ENCODE peak calls at places on chromosomes 12 and 14, in four cellular contexts. One of them, this sample, is unnamed.
A peak's percentile ranks its signal among the peaks of the same experiment; 100 is the strongest.

GRCh38 chr14:75689012-75689411 is 28.0 kb downstream of the TTLL5 start:
- DNase-seq in upper lobe of right lung: no peak
- DNase-seq in CD4-positive, CD25-positive, alpha-beta regulatory T cell: no peak
- DNase-seq in small intestine: no peak
- DNase-seq in this sample: no peak

GRCh38 chr12:68317047-68317667 is 15.0 kb downstream of the MDM1 start:
- DNase-seq in small intestine: peak; percentile 40
- DNase-seq in upper lobe of right lung: no peak
- DNase-seq in CD4-positive, CD25-positive, alpha-beta regulatory T cell: peak; percentile 60
- DNase-seq in this sample: peak; percentile 55

GRCh38 chr12:12128665-12129064 is 57.9 kb downstream of the BCL2L14 start:
- DNase-seq in upper lobe of right lung: no peak
- DNase-seq in CD4-positive, CD25-positive, alpha-beta regulatory T cell: no peak
- DNase-seq in small intestine: no peak
- DNase-seq in this sample: no peak

GRCh38 chr12:58513866-58514265 is 406.4 kb downstream of the LRIG3 start:
- DNase-seq in CD4-positive, CD25-positive, alpha-beta regulatory T cell: no peak
- DNase-seq in upper lobe of right lung: no peak
- DNase-seq in small intestine: no peak
- DNase-seq in this sample: no peak

GRCh38 chr12:120397827-120398563 is 29.0 kb upstream of the MSI1 start:
- DNase-seq in small intestine: no peak
- DNase-seq in upper lobe of right lung: no peak
- DNase-seq in CD4-positive, CD25-positive, alpha-beta regulatory T cell: no peak
- DNase-seq in this sample: no peak

GRCh38 chr14:101129750-101130149 is 226.2 kb upstream of the RTL1 start:
- DNase-seq in small intestine: no peak
- DNase-seq in upper lobe of right lung: no peak
- DNase-seq in CD4-positive, CD25-positive, alpha-beta regulatory T cell: no peak
- DNase-seq in this sample: no peak

GRCh38 chr14:32594766-32595165 is 265.7 kb downstream of the AKAP6 start:
- DNase-seq in upper lobe of right lung: no peak
- DNase-seq in CD4-positive, CD25-positive, alpha-beta regulatory T cell: no peak
- DNase-seq in small intestine: no peak
- DNase-seq in this sample: no peak

GRCh38 chr14:70655110-70655826 is 13.6 kb downstream of the TTC9 start:
- DNase-seq in CD4-positive, CD25-positive, alpha-beta regulatory T cell: peak; percentile 83
- DNase-seq in small intestine: peak; percentile 60
- DNase-seq in upper lobe of right lung: no peak
- DNase-seq in this sample: peak; percentile 87

GRCh38 chr12:104680070-104680469 is 223.3 kb downstream of the CHST11 start:
- DNase-seq in CD4-positive, CD25-positive, alpha-beta regulatory T cell: peak; percentile 44
- DNase-seq in upper lobe of right lung: no peak
- DNase-seq in small intestine: peak; percentile 12
- DNase-seq in this sample: no peak

GRCh38 chr12:110856517-110856916 is 9.7 kb downstream of the CCDC63 start:
- DNase-seq in CD4-positive, CD25-positive, alpha-beta regulatory T cell: no peak
- DNase-seq in upper lobe of right lung: no peak
- DNase-seq in small intestine: no peak
- DNase-seq in this sample: no peak

GRCh38 chr12:12608557-12608957 is 3.1 kb upstream of the CREBL2 start:
- DNase-seq in upper lobe of right lung: no peak
- DNase-seq in CD4-positive, CD25-positive, alpha-beta regulatory T cell: no peak
- DNase-seq in small intestine: peak; percentile 29
- DNase-seq in this sample: no peak

GRCh38 chr12:75482636-75483035 is 2.1 kb downstream of the GLIPR1 start:
- DNase-seq in small intestine: peak; percentile 20
- DNase-seq in CD4-positive, CD25-positive, alpha-beta regulatory T cell: peak; percentile 23
- DNase-seq in upper lobe of right lung: no peak
- DNase-seq in this sample: no peak

GRCh38 chr12:29710104-29710503 is 73.6 kb downstream of the TMTC1 start:
- DNase-seq in CD4-positive, CD25-positive, alpha-beta regulatory T cell: no peak
- DNase-seq in upper lobe of right lung: no peak
- DNase-seq in small intestine: no peak
- DNase-seq in this sample: no peak

GRCh38 chr12:52351196-52352059 is 15.9 kb downstream of the KRT85 start:
- DNase-seq in upper lobe of right lung: no peak
- DNase-seq in CD4-positive, CD25-positive, alpha-beta regulatory T cell: peak; percentile 51
- DNase-seq in small intestine: no peak
- DNase-seq in this sample: peak; percentile 70

GRCh38 chr12:47303207-47303606 is 223.4 kb upstream of the AMIGO2 start:
- DNase-seq in upper lobe of right lung: no peak
- DNase-seq in small intestine: no peak
- DNase-seq in CD4-positive, CD25-positive, alpha-beta regulatory T cell: no peak
- DNase-seq in this sample: no peak

GRCh38 chr12:52020539-52021336 is 14.0 kb downstream of the TAMALIN start:
- DNase-seq in CD4-positive, CD25-positive, alpha-beta regulatory T cell: peak; percentile 61
- DNase-seq in upper lobe of right lung: peak; percentile 73
- DNase-seq in small intestine: no peak
- DNase-seq in this sample: peak; percentile 57

GRCh38 chr14:59265808-59266207 is 77.3 kb downstream of the DAAM1 start:
- DNase-seq in CD4-positive, CD25-positive, alpha-beta regulatory T cell: no peak
- DNase-seq in upper lobe of right lung: no peak
- DNase-seq in small intestine: no peak
- DNase-seq in this sample: no peak

GRCh38 chr14:24275524-24276139 is 4.2 kb upstream of the RABGGTA start:
- DNase-seq in CD4-positive, CD25-positive, alpha-beta regulatory T cell: no peak
- DNase-seq in small intestine: no peak
- DNase-seq in upper lobe of right lung: no peak
- DNase-seq in this sample: no peak

GRCh38 chr12:53631721-53632120 is 5.5 kb upstream of the ATF7 start:
- DNase-seq in upper lobe of right lung: no peak
- DNase-seq in small intestine: no peak
- DNase-seq in CD4-positive, CD25-positive, alpha-beta regulatory T cell: no peak
- DNase-seq in this sample: no peak

GRCh38 chr14:96362071-96362964 is 823 bp downstream of the ATG2B start:
- DNase-seq in small intestine: peak; percentile 90
- DNase-seq in CD4-positive, CD25-positive, alpha-beta regulatory T cell: peak; percentile 80
- DNase-seq in upper lobe of right lung: no peak
- DNase-seq in this sample: peak; percentile 53

GRCh38 chr12:118611295-118611694 is 234.9 kb downstream of the SUDS3 start:
- DNase-seq in CD4-positive, CD25-positive, alpha-beta regulatory T cell: no peak
- DNase-seq in upper lobe of right lung: no peak
- DNase-seq in small intestine: no peak
- DNase-seq in this sample: no peak

GRCh38 chr12:56772625-56773024 is 9.5 kb downstream of the HSD17B6 start:
- DNase-seq in upper lobe of right lung: no peak
- DNase-seq in CD4-positive, CD25-positive, alpha-beta regulatory T cell: no peak
- DNase-seq in small intestine: no peak
- DNase-seq in this sample: no peak

GRCh38 chr14:54207075-54207474 is 189.7 kb upstream of the CDKN3 start:
- DNase-seq in CD4-positive, CD25-positive, alpha-beta regulatory T cell: no peak
- DNase-seq in upper lobe of right lung: no peak
- DNase-seq in small intestine: no peak
- DNase-seq in this sample: no peak

GRCh38 chr12:115752913-115753726 is 524.4 kb downstream of the MED13L start:
- DNase-seq in upper lobe of right lung: no peak
- DNase-seq in small intestine: peak; percentile 78
- DNase-seq in CD4-positive, CD25-positive, alpha-beta regulatory T cell: no peak
- DNase-seq in this sample: no peak

GRCh38 chr14:20429801-20430669 is 5.9 kb downstream of the KLHL33 start:
- DNase-seq in CD4-positive, CD25-positive, alpha-beta regulatory T cell: no peak
- DNase-seq in small intestine: peak; percentile 24
- DNase-seq in upper lobe of right lung: peak; percentile 79
- DNase-seq in this sample: no peak

GRCh38 chr12:41485203-41485602 is 297.1 kb downstream of the PDZRN4 start:
- DNase-seq in upper lobe of right lung: no peak
- DNase-seq in CD4-positive, CD25-positive, alpha-beta regulatory T cell: no peak
- DNase-seq in small intestine: no peak
- DNase-seq in this sample: no peak

GRCh38 chr12:52836491-52837175 is 2.5 kb upstream of the KRT79 start:
- DNase-seq in upper lobe of right lung: no peak
- DNase-seq in small intestine: no peak
- DNase-seq in CD4-positive, CD25-positive, alpha-beta regulatory T cell: no peak
- DNase-seq in this sample: no peak

GRCh38 chr12:114092981-114093380 is 126.9 kb upstream of the RBM19 start:
- DNase-seq in small intestine: no peak
- DNase-seq in upper lobe of right lung: no peak
- DNase-seq in CD4-positive, CD25-positive, alpha-beta regulatory T cell: no peak
- DNase-seq in this sample: no peak

GRCh38 chr12:18805516-18806248 is 67.8 kb downstream of the CAPZA3 start:
- DNase-seq in CD4-positive, CD25-positive, alpha-beta regulatory T cell: no peak
- DNase-seq in upper lobe of right lung: no peak
- DNase-seq in small intestine: no peak
- DNase-seq in this sample: no peak

GRCh38 chr12:54868690-54869089 is 14.4 kb downstream of the MUCL1 start:
- DNase-seq in CD4-positive, CD25-positive, alpha-beta regulatory T cell: no peak
- DNase-seq in small intestine: no peak
- DNase-seq in upper lobe of right lung: no peak
- DNase-seq in this sample: no peak

GRCh38 chr12:111367661-111368221 is 1.2 kb downstream of the PHETA1 start:
- DNase-seq in small intestine: peak; percentile 97
- DNase-seq in upper lobe of right lung: no peak
- DNase-seq in CD4-positive, CD25-positive, alpha-beta regulatory T cell: no peak
- DNase-seq in this sample: no peak

GRCh38 chr12:104197264-104197663 is 18.3 kb upstream of the TXNRD1 start:
- DNase-seq in CD4-positive, CD25-positive, alpha-beta regulatory T cell: no peak
- DNase-seq in small intestine: no peak
- DNase-seq in upper lobe of right lung: no peak
- DNase-seq in this sample: no peak

GRCh38 chr14:76812093-76812421 is 625 bp downstream of the ANGEL1 start:
- DNase-seq in upper lobe of right lung: no peak
- DNase-seq in small intestine: peak; percentile 39
- DNase-seq in CD4-positive, CD25-positive, alpha-beta regulatory T cell: no peak
- DNase-seq in this sample: no peak

GRCh38 chr12:21551811-21552469 is 25.8 kb downstream of the SPX start:
- DNase-seq in upper lobe of right lung: no peak
- DNase-seq in CD4-positive, CD25-positive, alpha-beta regulatory T cell: no peak
- DNase-seq in small intestine: no peak
- DNase-seq in this sample: no peak

GRCh38 chr14:73758392-73759182 is 44.4 kb upstream of the PNMA1 start:
- DNase-seq in CD4-positive, CD25-positive, alpha-beta regulatory T cell: peak; percentile 59
- DNase-seq in upper lobe of right lung: peak; percentile 88
- DNase-seq in small intestine: peak; percentile 85
- DNase-seq in this sample: peak; percentile 57

GRCh38 chr14:73759183-73759713 is 45.1 kb upstream of the PNMA1 start:
- DNase-seq in upper lobe of right lung: peak; percentile 85
- DNase-seq in CD4-positive, CD25-positive, alpha-beta regulatory T cell: peak; percentile 52
- DNase-seq in small intestine: peak; percentile 61
- DNase-seq in this sample: peak; percentile 57

GRCh38 chr14:73757876-73758391 is 43.8 kb upstream of the PNMA1 start:
- DNase-seq in small intestine: no peak
- DNase-seq in upper lobe of right lung: no peak
- DNase-seq in CD4-positive, CD25-positive, alpha-beta regulatory T cell: no peak
- DNase-seq in this sample: peak; percentile 24

GRCh38 chr14:73755434-73756014 is 41.3 kb upstream of the PNMA1 start:
- DNase-seq in upper lobe of right lung: peak; percentile 78
- DNase-seq in CD4-positive, CD25-positive, alpha-beta regulatory T cell: no peak
- DNase-seq in small intestine: peak; percentile 72
- DNase-seq in this sample: no peak

GRCh38 chr14:73757381-73757780 is 43.2 kb upstream of the PNMA1 start:
- DNase-seq in small intestine: no peak
- DNase-seq in CD4-positive, CD25-positive, alpha-beta regulatory T cell: no peak
- DNase-seq in upper lobe of right lung: no peak
- DNase-seq in this sample: no peak
- H3K4me1 ChIP-seq in small intestine: peaks cover 21% of the 10 kb centered on the region
- H3K4me1 ChIP-seq in CD4-positive, CD25-positive, alpha-beta regulatory T cell: peaks cover 88% of the 10 kb centered on the region
- H3K4me1 ChIP-seq in upper lobe of right lung: peaks cover 83% of the 10 kb centered on the region
- H3K4me1 ChIP-seq in this sample: peaks cover 85% of the 10 kb centered on the region

GRCh38 chr14:31020834-31021575 is 4.4 kb upstream of the AP4S1 start:
- DNase-seq in CD4-positive, CD25-positive, alpha-beta regulatory T cell: no peak
- DNase-seq in small intestine: no peak
- DNase-seq in upper lobe of right lung: no peak
- DNase-seq in this sample: no peak

GRCh38 chr14:31022386-31022785 is 3.1 kb upstream of the AP4S1 start:
- DNase-seq in small intestine: no peak
- DNase-seq in CD4-positive, CD25-positive, alpha-beta regulatory T cell: no peak
- DNase-seq in upper lobe of right lung: no peak
- DNase-seq in this sample: no peak

GRCh38 chr14:31024042-31024480 is 1.4 kb upstream of the AP4S1 start:
- DNase-seq in small intestine: peak; percentile 60
- DNase-seq in CD4-positive, CD25-positive, alpha-beta regulatory T cell: no peak
- DNase-seq in upper lobe of right lung: no peak
- DNase-seq in this sample: no peak

GRCh38 chr14:31024577-31025334 is 693 bp upstream of the AP4S1 start:
- DNase-seq in CD4-positive, CD25-positive, alpha-beta regulatory T cell: no peak
- DNase-seq in small intestine: peak; percentile 39
- DNase-seq in upper lobe of right lung: no peak
- DNase-seq in this sample: no peak

GRCh38 chr14:31021576-31021949 is 3.9 kb upstream of the AP4S1 start:
- DNase-seq in upper lobe of right lung: no peak
- DNase-seq in CD4-positive, CD25-positive, alpha-beta regulatory T cell: no peak
- DNase-seq in small intestine: no peak
- DNase-seq in this sample: no peak
- H3K4me1 ChIP-seq in upper lobe of right lung: peaks cover 18% of the 10 kb centered on the region
- H3K4me1 ChIP-seq in CD4-positive, CD25-positive, alpha-beta regulatory T cell: peaks cover 20% of the 10 kb centered on the region
- H3K4me1 ChIP-seq in small intestine: no peaks in the 10 kb centered on the region
- H3K4me1 ChIP-seq in this sample: peaks cover 24% of the 10 kb centered on the region

GRCh38 chr14:91167380-91167770 is 53.5 kb downstream of the DGLUCY start:
- DNase-seq in small intestine: no peak
- DNase-seq in upper lobe of right lung: no peak
- DNase-seq in CD4-positive, CD25-positive, alpha-beta regulatory T cell: no peak
- DNase-seq in this sample: no peak

GRCh38 chr14:91159906-91160305 is 46.0 kb downstream of the DGLUCY start:
- DNase-seq in small intestine: no peak
- DNase-seq in upper lobe of right lung: no peak
- DNase-seq in CD4-positive, CD25-positive, alpha-beta regulatory T cell: no peak
- DNase-seq in this sample: no peak

GRCh38 chr14:91169951-91170350 is 56.1 kb downstream of the DGLUCY start:
- DNase-seq in upper lobe of right lung: no peak
- DNase-seq in small intestine: no peak
- DNase-seq in CD4-positive, CD25-positive, alpha-beta regulatory T cell: no peak
- DNase-seq in this sample: no peak

GRCh38 chr14:91163316-91163715 is 49.4 kb downstream of the DGLUCY start:
- DNase-seq in small intestine: no peak
- DNase-seq in CD4-positive, CD25-positive, alpha-beta regulatory T cell: no peak
- DNase-seq in upper lobe of right lung: no peak
- DNase-seq in this sample: no peak

GRCh38 chr14:91164676-91165075 is 50.8 kb downstream of the DGLUCY start:
- DNase-seq in CD4-positive, CD25-positive, alpha-beta regulatory T cell: no peak
- DNase-seq in upper lobe of right lung: peak; percentile 83
- DNase-seq in small intestine: no peak
- DNase-seq in this sample: no peak
- H3K4me1 ChIP-seq in CD4-positive, CD25-positive, alpha-beta regulatory T cell: no peaks in the 10 kb centered on the region
- H3K4me1 ChIP-seq in upper lobe of right lung: no peaks in the 10 kb centered on the region
- H3K4me1 ChIP-seq in small intestine: no peaks in the 10 kb centered on the region
- H3K4me1 ChIP-seq in this sample: no peaks in the 10 kb centered on the region

DNA sequence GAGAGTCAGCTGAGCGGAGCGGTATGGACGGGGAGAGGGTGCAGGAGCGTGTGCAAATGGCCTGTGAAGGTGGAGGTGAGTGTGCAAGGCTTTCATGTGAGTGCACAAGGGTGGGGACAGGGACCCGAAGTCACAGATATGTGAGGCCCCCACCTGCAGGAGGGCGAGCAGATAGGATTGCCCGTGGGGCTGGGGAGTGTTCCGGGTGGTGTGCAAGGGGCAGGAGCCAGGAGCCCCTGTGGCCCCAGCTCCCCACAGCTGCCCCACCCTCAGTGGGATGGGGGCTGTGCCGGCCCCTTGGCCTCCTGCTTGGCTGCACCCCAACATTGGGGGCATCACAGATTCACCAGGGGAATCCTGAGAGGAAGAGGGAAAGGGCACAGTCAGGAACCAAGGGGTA is 5.5 kb upstream of the ZNF384 start:
- DNase-seq in upper lobe of right lung: no peak
- DNase-seq in small intestine: no peak
- DNase-seq in CD4-positive, CD25-positive, alpha-beta regulatory T cell: no peak
- DNase-seq in this sample: no peak
- H3K4me1 ChIP-seq in upper lobe of right lung: peaks cover 10% of the 10 kb centered on the region
- H3K4me1 ChIP-seq in small intestine: no peaks in the 10 kb centered on the region
- H3K4me1 ChIP-seq in CD4-positive, CD25-positive, alpha-beta regulatory T cell: peaks cover 9% of the 10 kb centered on the region
- H3K4me1 ChIP-seq in this sample: peaks cover 13% of the 10 kb centered on the region

This sample was measured in CD8-positive, alpha-beta T cell.